ENCODE peak calls at places on chromosome 5, in ten cellular contexts. W is cardiac muscle cell, Q is mesothelial cell of epicardium, T is type B pancreatic cell, D is fibroblast of pulmonary artery, I is MCF 10A, O is AG09309, G is astrocyte of the spinal cord, K is brain microvascular endothelial cell, A is transverse colon. H is an unnamed sample.

GRCh38 chr5:67012241-67012640 is 184.4 kb downstream of the CD180 start:
- DNase-seq in W (no peak), Q (no peak), T (no peak), D (no peak), I (peak; percentile 62), O (no peak), G (no peak), K (no peak), A (no peak), H (no peak)

GRCh38 chr5:35339616-35340100 is 109.4 kb upstream of the PRLR start:
- DNase-seq in W (no peak), Q (no peak), T (no peak), D (no peak), I (no peak), O (no peak), G (no peak), K (no peak), A (no peak), H (no peak)

GRCh38 chr5:127517110-127517479 is 345 bp upstream of the PRRC1 start:
- DNase-seq in W (no peak), Q (no peak), T (no peak), D (no peak), I (no peak), O (no peak), G (peak; percentile 42), K (no peak), A (no peak), H (no peak)

GRCh38 chr5:126851441-126852103 is 74.6 kb downstream of the LMNB1 start:
- DNase-seq in W (no peak), Q (no peak), T (no peak), D (peak; percentile 37), I (no peak), O (no peak), G (no peak), K (no peak), A (no peak), H (no peak)

GRCh38 chr5:68015381-68015780 is 200.2 kb upstream of the PIK3R1 start:
- DNase-seq in W (no peak), Q (no peak), T (no peak), D (no peak), I (no peak), O (no peak), G (no peak), K (no peak), A (no peak), H (no peak)

GRCh38 chr5:95773325-95774059 is 42.4 kb downstream of the RHOBTB3 start:
- DNase-seq in W (no peak), Q (no peak), T (no peak), D (peak; percentile 80), I (peak; percentile 83), O (no peak), G (peak; percentile 95), K (peak; percentile 71), A (no peak), H (no peak)

GRCh38 chr5:157686841-157687554 is 15.7 kb downstream of the C5orf52 start:
- DNase-seq in W (peak; percentile 35), Q (no peak), T (peak; percentile 20), D (no peak), I (no peak), O (no peak), G (no peak), K (no peak), A (no peak), H (no peak)

GRCh38 chr5:74124826-74125225 is 498.8 kb downstream of the ARHGEF28 start:
- DNase-seq in W (no peak), Q (no peak), T (no peak), D (no peak), I (no peak), O (no peak), G (no peak), K (peak; percentile 22), A (no peak), H (no peak)

GRCh38 chr5:160480652-160481051 is 59.0 kb downstream of the PTTG1 start:
- DNase-seq in W (no peak), Q (no peak), T (no peak), D (no peak), I (no peak), O (no peak), G (no peak), K (no peak), A (no peak), H (no peak)

GRCh38 chr5:146622391-146622790 is 106.4 kb upstream of the GPR151 start:
- DNase-seq in W (no peak), Q (no peak), T (no peak), D (no peak), I (no peak), O (no peak), G (no peak), K (no peak), A (no peak), H (no peak)

GRCh38 chr5:150000990-150001659 is 586 bp downstream of the HMGXB3 start:
- DNase-seq in W (peak; percentile 37), Q (peak; percentile 27), T (peak; percentile 70), D (peak; percentile 56), I (peak; percentile 53), O (no peak), G (peak; percentile 24), K (no peak), A (peak; percentile 57), H (peak; percentile 90)

GRCh38 chr5:157917909-157918809 is 59.2 kb upstream of the CLINT1 start:
- DNase-seq in W (peak; percentile 61), Q (peak; percentile 28), T (no peak), D (peak; percentile 81), I (peak; percentile 90), O (peak; percentile 67), G (peak; percentile 68), K (peak; percentile 85), A (peak; percentile 86), H (no peak)

GRCh38 chr5:90434116-90434714 is 24.7 kb upstream of the CETN3 start:
- DNase-seq in W (peak; percentile 63), Q (no peak), T (no peak), D (peak; percentile 65), I (peak; percentile 54), O (no peak), G (peak; percentile 47), K (peak; percentile 47), A (peak; percentile 46), H (no peak)

GRCh38 chr5:89972901-89973300 is 436.7 kb downstream of the CETN3 start:
- DNase-seq in W (no peak), Q (no peak), T (no peak), D (peak; percentile 66), I (no peak), O (no peak), G (no peak), K (no peak), A (no peak), H (no peak)

GRCh38 chr5:96935556-96936430 is at the start of gene LNPEP:
- DNase-seq in W (peak; percentile 97), Q (peak; percentile 85), T (peak; percentile 97), D (peak; percentile 98), I (peak; percentile 98), O (peak; percentile 88), G (peak; percentile 98), K (peak; percentile 95), A (peak; percentile 98), H (peak; percentile 97)
- TF ChIP-seq CTCF in W (no peak), Q (no peak), T (no peak), D (no peak), I (no peak), O (no peak), G (no peak), K (peak; percentile 7), A (no peak), H (no peak)

GRCh38 chr5:69032009-69032408 is 61.8 kb upstream of the SLC30A5 start:
- DNase-seq in W (no peak), Q (no peak), T (no peak), D (no peak), I (no peak), O (no peak), G (no peak), K (no peak), A (no peak), H (no peak)
- TF ChIP-seq CTCF in W (no peak), Q (no peak), T (peak; percentile 28), D (no peak), I (no peak), O (no peak), G (no peak), K (peak; percentile 34), A (no peak), H (peak; percentile 31)

DNA sequence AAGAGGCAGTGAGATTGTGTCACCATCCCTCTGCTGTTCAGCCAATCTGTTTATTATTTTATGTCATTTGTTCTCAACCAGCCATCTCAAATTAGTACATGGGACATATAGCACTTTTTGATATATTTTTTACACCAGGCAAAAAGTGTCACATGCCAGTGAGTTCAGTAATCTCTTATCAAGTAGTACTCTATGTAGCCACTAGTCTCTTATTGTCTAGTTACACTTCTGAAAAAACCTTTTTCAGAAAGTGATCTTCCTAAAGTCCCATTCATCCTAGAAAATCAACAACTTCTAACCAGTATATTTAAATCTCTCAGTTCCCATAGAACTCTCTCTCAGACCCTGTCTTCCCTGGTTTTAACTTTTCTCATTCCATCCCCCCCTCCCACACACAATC is 321.6 kb downstream of the FBXL17 start:
- DNase-seq in W (no peak), Q (no peak), T (no peak), D (no peak), I (no peak), O (no peak), G (no peak), K (no peak), A (no peak), H (no peak)
- TF ChIP-seq CTCF in W (no peak), Q (no peak), T (peak; percentile 55), D (no peak), I (no peak), O (no peak), G (no peak), K (no peak), A (no peak), H (no peak)

GRCh38 chr5:103228056-103228455 is 30.5 kb upstream of the MACIR start:
- DNase-seq in W (no peak), Q (no peak), T (no peak), D (peak; percentile 30), I (no peak), O (no peak), G (no peak), K (peak; percentile 39), A (no peak), H (no peak)

GRCh38 chr5:103224118-103224893 is 34.3 kb upstream of the MACIR start:
- DNase-seq in W (peak; percentile 67), Q (no peak), T (no peak), D (peak; percentile 93), I (peak; percentile 74), O (peak; percentile 46), G (peak; percentile 64), K (peak; percentile 82), A (peak; percentile 20), H (no peak)

GRCh38 chr5:103223031-103223955 is 35.3 kb upstream of the MACIR start:
- DNase-seq in W (no peak), Q (no peak), T (no peak), D (no peak), I (no peak), O (no peak), G (no peak), K (no peak), A (no peak), H (no peak)

GRCh38 chr5:103228588-103228987 is 30.0 kb upstream of the MACIR start:
- DNase-seq in W (no peak), Q (no peak), T (no peak), D (no peak), I (no peak), O (no peak), G (no peak), K (no peak), A (no peak), H (no peak)

DNA sequence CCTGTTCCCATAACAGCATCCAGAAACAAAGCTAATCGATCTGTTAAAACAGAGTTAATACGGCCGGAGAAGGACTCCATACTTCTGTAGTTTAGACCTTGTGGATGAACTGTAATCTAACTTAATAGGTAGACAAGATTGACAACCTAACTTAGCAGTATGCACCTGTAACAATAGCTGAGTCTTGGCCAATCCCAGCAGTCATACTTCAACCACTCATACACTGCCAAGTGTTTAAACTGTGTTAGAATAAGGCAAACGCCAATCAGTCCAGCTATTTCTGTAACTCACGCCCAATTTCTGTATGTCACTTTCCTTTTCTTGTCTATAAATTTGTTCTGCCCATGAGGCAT is 33.7 kb upstream of the MACIR start:
- DNase-seq in W (no peak), Q (no peak), T (no peak), D (no peak), I (no peak), O (no peak), G (no peak), K (no peak), A (no peak), H (no peak)
- TF ChIP-seq CTCF in W (no peak), Q (no peak), T (peak; percentile 44), D (no peak), I (peak; percentile 1), O (no peak), G (no peak), K (no peak), A (no peak), H (peak; percentile 52)

H was measured in chondrocyte.